ENCODE peak calls at places on chromosome 9, in nine cellular contexts. X is psoas muscle; C is adrenal gland; V is heart right ventricle; G is IMR-90; O is OCI-LY7; K is effector memory CD4-positive, alpha-beta T cell; S is kidney; J is aorta. P is an unnamed sample. For H3K36me3, the result is how much of the 10 kb centered on the place peaks cover.

GRCh38 chr9:94611638-94612068 is 18.0 kb upstream of the FBP2 start:
- DNase-seq in X (no peak), C (no peak), V (no peak), G (no peak), O (peak), K (no peak), S (no peak), J (no peak), P (no peak)

GRCh38 chr9:135304886-135305285 is 174.7 kb upstream of the PPP1R26 start:
- DNase-seq in X (no peak), C (no peak), V (no peak), G (no peak), O (no peak), K (no peak), S (no peak), J (no peak), P (peak)

GRCh38 chr9:37922391-37923120 is 18.6 kb upstream of the SLC25A51 start:
- DNase-seq in X (no peak), C (no peak), V (peak), G (no peak), O (no peak), K (no peak), S (no peak), J (no peak), P (no peak)

GRCh38 chr9:99360026-99360425 is 137.9 kb downstream of the SEC61B start:
- DNase-seq in X (no peak), C (no peak), V (no peak), G (no peak), O (no peak), K (no peak), S (no peak), J (no peak), P (no peak)

GRCh38 chr9:99057665-99058625 is 47.0 kb upstream of the TGFBR1 start:
- DNase-seq in X (no peak), C (peak), V (no peak), G (peak), O (peak), K (peak), S (no peak), J (peak), P (no peak)

GRCh38 chr9:21965401-21965951 is 28.7 kb downstream of the CDKN2A start:
- DNase-seq in X (peak), C (peak), V (peak), G (peak), O (no peak), K (peak), S (peak), J (peak), P (peak)

GRCh38 chr9:75429531-75430454 is 341.5 kb downstream of the OSTF1 start:
- DNase-seq in X (no peak), C (no peak), V (no peak), G (no peak), O (peak), K (no peak), S (no peak), J (no peak), P (no peak)

GRCh38 chr9:109845178-109845577 is 65.2 kb downstream of the PALM2AKAP2 start:
- DNase-seq in X (no peak), C (no peak), V (no peak), G (no peak), O (no peak), K (no peak), S (no peak), J (no peak), P (no peak)

GRCh38 chr9:4207881-4208615 is 91.8 kb downstream of the GLIS3 start:
- DNase-seq in X (no peak), C (no peak), V (no peak), G (peak), O (no peak), K (no peak), S (no peak), J (peak), P (no peak)

GRCh38 chr9:83062011-83062652 is 810 bp downstream of the RASEF start:
- DNase-seq in X (no peak), C (no peak), V (no peak), G (peak), O (no peak), K (no peak), S (peak), J (no peak), P (peak)

GRCh38 chr9:33881635-33882034 is 64.7 kb downstream of the UBE2R2 start:
- DNase-seq in X (no peak), C (no peak), V (no peak), G (peak), O (no peak), K (no peak), S (no peak), J (no peak), P (no peak)

GRCh38 chr9:81826541-81826906 is 101.7 kb upstream of the SPATA31D4 start:
- DNase-seq in X (no peak), C (no peak), V (peak), G (peak), O (no peak), K (no peak), S (no peak), J (no peak), P (no peak)

GRCh38 chr9:93893899-93894690 is 61.1 kb downstream of the BARX1 start:
- DNase-seq in X (peak), C (no peak), V (no peak), G (no peak), O (no peak), K (no peak), S (no peak), J (no peak), P (peak)

DNA sequence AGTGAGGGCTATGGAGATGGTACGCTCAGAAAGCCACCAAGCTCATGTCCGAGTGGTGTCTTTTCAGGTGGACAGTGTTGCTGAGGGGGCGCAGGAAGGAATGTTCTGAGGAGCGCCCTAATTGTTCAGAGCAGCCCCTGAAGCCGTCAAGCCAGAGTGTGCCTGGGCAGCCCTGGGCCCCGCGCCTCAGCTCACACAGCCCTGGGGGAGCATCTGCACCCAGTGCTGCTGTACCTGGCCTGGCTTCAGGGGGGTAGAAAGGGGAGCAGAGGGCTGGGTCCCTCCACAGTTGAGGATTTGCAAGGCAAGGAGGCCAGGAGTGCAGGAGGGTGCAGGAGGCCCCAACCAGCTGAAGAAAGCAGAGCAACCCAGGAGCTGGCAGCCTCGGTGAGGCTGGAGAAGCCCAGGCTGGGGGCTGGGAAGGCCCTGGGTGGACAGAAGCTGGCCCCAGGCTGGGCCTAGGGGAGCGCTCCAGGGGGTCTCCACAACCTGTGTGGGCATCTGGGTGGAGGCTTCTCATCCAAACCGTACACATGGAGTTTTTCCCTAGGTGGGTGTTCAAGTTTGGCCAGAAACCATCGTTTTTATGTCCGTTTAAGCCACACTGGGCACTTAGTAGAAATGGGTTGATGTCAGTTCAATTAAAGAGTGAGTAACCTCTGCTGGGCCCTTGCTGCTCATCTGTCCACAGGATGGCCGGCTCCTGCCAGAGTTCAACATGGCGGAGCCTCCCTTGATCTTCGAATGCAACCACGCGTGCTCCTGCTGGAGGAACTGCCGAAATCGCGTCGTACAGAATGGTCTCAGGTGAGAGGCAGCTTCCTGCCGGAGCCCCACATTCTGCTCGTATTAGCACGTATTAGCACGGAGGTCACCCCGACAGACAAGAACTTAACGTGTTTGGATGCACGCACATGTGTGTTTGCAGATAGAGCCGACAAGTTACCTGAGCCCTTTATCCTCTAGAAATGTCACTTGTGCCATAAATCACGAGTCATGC is 62.0 kb upstream of the CACNA1B start:
- DNase-seq in X (no peak), C (no peak), V (no peak), G (no peak), O (no peak), K (no peak), S (peak), J (no peak), P (peak)
- H3K36me3 ChIP-seq in X (under half), C (under half), V (under half), G (half or more), O (half or more), K (half or more), S (under half), J (under half), P (under half)

DNA sequence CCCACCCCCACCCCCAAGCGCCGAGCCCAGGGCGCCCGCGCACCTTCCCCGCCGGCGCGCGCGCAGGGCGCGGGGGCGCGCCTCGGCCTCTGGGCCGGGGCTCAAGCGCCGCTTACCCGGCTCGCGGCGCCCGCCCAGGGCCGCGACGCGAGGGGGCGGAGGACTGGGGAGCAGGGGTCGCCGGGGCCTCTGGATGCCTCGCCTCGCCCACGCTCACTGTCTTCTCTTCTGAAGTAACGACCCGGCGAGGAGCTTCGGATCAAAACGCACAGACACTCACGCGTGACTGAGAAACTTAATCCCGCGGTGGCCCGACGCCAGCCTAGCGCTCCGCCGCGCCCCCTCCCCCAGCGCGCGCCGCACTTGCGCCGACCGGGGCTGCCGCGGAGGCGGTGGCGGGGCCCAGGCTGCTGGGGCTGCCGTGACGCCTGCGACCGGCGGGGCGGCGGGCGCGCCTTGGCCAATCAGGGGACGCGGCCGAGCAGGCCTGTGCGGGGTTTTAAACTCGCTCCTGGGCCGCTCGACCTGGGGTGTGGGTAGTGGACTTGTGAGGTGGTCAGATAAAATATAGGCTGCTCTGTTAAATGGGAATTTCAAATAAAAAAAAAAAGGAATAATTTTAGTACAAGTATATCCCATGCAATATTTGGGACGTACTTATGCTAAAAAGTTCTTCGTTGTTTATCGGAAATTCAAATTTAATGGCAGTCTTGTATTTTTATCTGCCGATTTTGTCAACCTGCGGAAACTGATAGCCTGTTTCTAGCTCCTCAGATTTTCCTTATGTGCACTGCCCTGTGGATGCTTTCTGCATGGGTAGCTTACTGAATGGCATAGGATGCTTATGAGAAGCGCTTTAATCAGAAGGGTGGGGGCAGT is at the start of gene MPDZ:
- DNase-seq in X (peak), C (peak), V (peak), G (peak), O (no peak), K (no peak), S (peak), J (peak), P (peak)
- H3K4me3 ChIP-seq in X (peak), C (peak), V (peak), G (peak), O (no peak), K (no peak), S (peak), J (peak), P (peak)

GRCh38 chr9:120395374-120395773 is 184.6 kb downstream of the CDK5RAP2 start:
- DNase-seq in X (no peak), C (no peak), V (no peak), G (no peak), O (no peak), K (no peak), S (no peak), J (no peak), P (no peak)
- H3K36me3 ChIP-seq in X (under half), C (under half), V (under half), G (under half), O (half or more), K (half or more), S (under half), J (under half), P (under half)

GRCh38 chr9:71765693-71766092 is 2.6 kb downstream of the CEMIP2 start:
- DNase-seq in X (no peak), C (no peak), V (no peak), G (peak), O (no peak), K (no peak), S (no peak), J (no peak), P (no peak)
- H3K4me3 ChIP-seq in X (peak), C (no peak), V (peak), G (no peak), O (no peak), K (peak), S (no peak), J (no peak), P (no peak)

P was measured in H7.